ENCODE peak calls at places on chromosomes 5 and 9, in ten cellular contexts. L, M, N, A, C, G, Q, X, K and U are unnamed samples.

GRCh38 chr5:14685757-14686156 is 21.2 kb downstream of the OTULIN start:
- DNase-seq in G (no peak), M (no peak), A (no peak), Q (peak; percentile 50), N (peak; percentile 33), K (no peak), X (no peak), C (peak; percentile 45), L (no peak), U (no peak)

GRCh38 chr5:111598996-111599395 is 86.7 kb upstream of the STARD4 start:
- DNase-seq in Q (no peak), M (no peak), G (no peak), L (no peak), A (no peak), C (no peak), N (no peak), X (no peak), K (no peak), U (no peak)

GRCh38 chr9:125982798-125983406 is 235.7 kb downstream of the PBX3 start:
- DNase-seq in M (no peak), X (no peak), G (no peak), N (no peak), Q (no peak), A (peak; percentile 53), C (no peak), L (no peak), K (no peak), U (no peak)

GRCh38 chr5:76081811-76082783 is 1.1 kb upstream of the SV2C start:
- DNase-seq in M (peak; percentile 35), N (no peak), C (no peak), Q (no peak), X (no peak), L (no peak), G (no peak), K (no peak), A (no peak), U (no peak)

GRCh38 chr5:143245929-143246561 is 157.4 kb downstream of the NR3C1 start:
- DNase-seq in Q (no peak), M (no peak), X (no peak), G (no peak), K (no peak), C (peak; percentile 97), A (no peak), N (no peak), L (no peak), U (peak; percentile 75)

GRCh38 chr5:96687812-96688453 is 25.8 kb downstream of the CAST start:
- DNase-seq in N (no peak), L (no peak), X (no peak), A (no peak), M (no peak), Q (peak; percentile 41), C (peak; percentile 56), K (no peak), G (no peak), U (no peak)

GRCh38 chr5:79857692-79858091 is 133.4 kb downstream of the MTX3 start:
- DNase-seq in Q (no peak), G (no peak), C (no peak), M (no peak), X (no peak), K (no peak), N (no peak), A (no peak), L (no peak), U (no peak)

GRCh38 chr5:143923634-143924265 is 111.8 kb downstream of the HMHB1 start:
- DNase-seq in M (no peak), K (no peak), G (no peak), A (no peak), N (no peak), X (no peak), L (no peak), Q (no peak), C (peak; percentile 57), U (no peak)

GRCh38 chr5:142316051-142316450 is 8.8 kb downstream of the SPRY4 start:
- DNase-seq in N (no peak), K (no peak), X (no peak), G (no peak), C (no peak), L (no peak), Q (peak; percentile 67), A (no peak), M (no peak), U (no peak)

GRCh38 chr5:112418412-112419049 is 546 bp downstream of the EPB41L4A start:
- DNase-seq in K (no peak), G (no peak), C (no peak), X (no peak), N (peak; percentile 25), M (peak; percentile 42), A (no peak), L (peak; percentile 14), Q (no peak), U (no peak)

GRCh38 chr5:154298060-154298459 is 107.5 kb downstream of the GALNT10 start:
- DNase-seq in X (no peak), Q (no peak), M (no peak), K (no peak), A (no peak), N (no peak), C (no peak), L (no peak), G (no peak), U (no peak)

GRCh38 chr5:116557669-116558271 is 16.9 kb downstream of the SEMA6A start:
- DNase-seq in N (no peak), K (no peak), Q (peak; percentile 35), A (no peak), M (no peak), X (no peak), G (no peak), C (no peak), L (no peak), U (no peak)

GRCh38 chr9:111412280-111412679 is 71.9 kb downstream of the ECPAS start:
- DNase-seq in L (no peak), M (no peak), C (no peak), A (no peak), G (no peak), N (no peak), Q (no peak), X (no peak), K (no peak), U (no peak)

GRCh38 chr5:95042040-95042439 is 242.9 kb downstream of the MCTP1 start:
- DNase-seq in Q (no peak), L (no peak), A (no peak), N (no peak), C (no peak), X (no peak), K (no peak), G (no peak), M (no peak), U (no peak)

GRCh38 chr9:128552153-128552743 is at the start of gene SPTAN1:
- DNase-seq in L (peak; percentile 91), N (peak; percentile 92), Q (peak; percentile 90), K (peak; percentile 63), C (peak; percentile 79), X (peak; percentile 46), G (peak; percentile 85), M (peak; percentile 93), A (peak; percentile 96), U (peak; percentile 40)

GRCh38 chr9:128555180-128555721 is 2.9 kb downstream of the SPTAN1 start:
- DNase-seq in Q (peak; percentile 64), G (no peak), M (peak; percentile 37), C (peak; percentile 78), A (no peak), N (peak; percentile 43), K (no peak), X (no peak), L (no peak), U (no peak)

GRCh38 chr9:128554155-128554862 is 1.9 kb downstream of the SPTAN1 start:
- DNase-seq in M (peak; percentile 69), X (no peak), C (peak; percentile 94), L (peak; percentile 52), Q (peak; percentile 85), K (no peak), N (peak; percentile 64), G (peak; percentile 28), A (peak; percentile 87), U (no peak)

GRCh38 chr9:128552744-128553221 is 396 bp downstream of the SPTAN1 start:
- DNase-seq in Q (peak; percentile 81), K (no peak), M (peak; percentile 56), A (peak; percentile 79), G (no peak), C (no peak), X (no peak), N (peak; percentile 69), L (peak; percentile 59), U (no peak)

GRCh38 chr9:128553695-128554094 is 1.3 kb downstream of the SPTAN1 start:
- DNase-seq in L (no peak), C (peak; percentile 69), Q (no peak), M (no peak), A (no peak), K (no peak), N (no peak), X (no peak), G (no peak), U (no peak)
- H3K27ac ChIP-seq in L (peak overlapping the region; percentile 100), C (peak overlapping the region; percentile 74), Q (peak overlapping the region; percentile 94), M (no peak overlapping the region), A (peak overlapping the region; percentile 99), K (peak overlapping the region; percentile 98), N (peak overlapping the region; percentile 87), X (no peak overlapping the region), G (peak overlapping the region; percentile 94), U (peak overlapping the region; percentile 80)

GRCh38 chr5:132481243-132482211 is 9.0 kb downstream of the IRF1 start:
- DNase-seq in Q (no peak), K (no peak), X (no peak), A (peak; percentile 32), M (no peak), G (no peak), N (no peak), L (no peak), C (no peak), U (no peak)
- H3K27ac ChIP-seq in Q (no peak overlapping the region), K (no peak overlapping the region), X (no peak overlapping the region), A (no peak overlapping the region), M (no peak overlapping the region), G (no peak overlapping the region), N (no peak overlapping the region), L (peak overlapping the region; percentile 44), C (no peak overlapping the region), U (no peak overlapping the region)

DNA sequence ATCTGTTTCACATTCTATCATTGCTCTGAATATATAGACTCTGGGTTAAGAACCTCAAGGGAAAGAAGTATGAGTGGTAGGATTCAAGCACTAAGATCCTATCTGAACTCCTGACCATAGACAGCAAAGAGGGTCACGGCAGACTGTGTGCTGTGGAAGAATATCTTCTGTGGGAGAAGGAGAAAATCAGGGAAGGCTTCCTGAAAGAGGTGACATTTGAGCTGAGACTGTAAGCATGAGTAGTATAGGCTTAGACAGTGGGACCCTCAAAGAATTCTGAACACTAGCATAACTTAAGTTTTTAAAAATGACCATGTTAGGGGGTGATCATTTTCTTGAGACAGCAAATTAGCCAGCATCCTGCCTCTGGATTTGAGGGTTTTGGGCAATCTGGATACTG is 3.9 kb downstream of the FRRS1L start:
- DNase-seq in A (no peak), Q (no peak), K (no peak), C (no peak), X (no peak), N (no peak), G (no peak), L (no peak), M (no peak), U (no peak)
- H3K27ac ChIP-seq in A (no peak overlapping the region), Q (no peak overlapping the region), K (no peak overlapping the region), C (no peak overlapping the region), X (no peak overlapping the region), N (no peak overlapping the region), G (no peak overlapping the region), L (no peak overlapping the region), M (no peak overlapping the region), U (no peak overlapping the region)

DNA sequence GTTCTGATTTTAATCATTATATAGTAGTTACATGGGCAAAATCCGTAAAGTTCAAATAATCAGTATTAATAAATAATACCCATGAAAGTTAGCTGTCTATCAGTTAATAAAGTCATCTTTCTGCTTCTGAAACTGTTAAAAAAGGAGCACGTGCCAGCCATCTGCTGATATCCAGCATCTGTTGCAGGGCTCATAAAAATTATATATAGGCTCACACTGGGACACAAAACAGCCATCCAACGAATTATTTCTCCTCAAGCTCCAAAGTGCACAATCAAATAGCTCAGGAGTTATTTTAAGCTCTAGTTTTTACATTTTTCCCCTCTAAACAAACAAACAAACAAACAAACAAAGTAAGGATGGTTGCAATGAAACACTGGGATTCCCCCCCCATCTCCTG is 48.3 kb downstream of the MRPS27 start:
- DNase-seq in G (no peak), N (no peak), A (no peak), M (no peak), K (no peak), X (no peak), C (no peak), Q (no peak), L (no peak), U (no peak)
- H3K27ac ChIP-seq in G (no peak overlapping the region), N (no peak overlapping the region), A (no peak overlapping the region), M (no peak overlapping the region), K (no peak overlapping the region), X (no peak overlapping the region), C (no peak overlapping the region), Q (no peak overlapping the region), L (no peak overlapping the region), U (no peak overlapping the region)